ENCODE peak calls at places on chromosomes 7 and 10, in five cellular contexts. One of them, this sample, is unnamed.

GRCh38 chr7:111312966-111313365 is 222.0 kb downstream of the LRRN3 start:
- DNase-seq in H1: no peak
- DNase-seq in GM12892: no peak
- DNase-seq in HepG2: peak
- DNase-seq in GM12878: no peak
- DNase-seq in this sample: no peak

GRCh38 chr7:106968160-106968559 is 76.3 kb upstream of the PRKAR2B start:
- DNase-seq in GM12878: no peak
- DNase-seq in GM12892: no peak
- DNase-seq in H1: no peak
- DNase-seq in HepG2: no peak
- DNase-seq in this sample: no peak

GRCh38 chr10:102235598-102235920 is 5.8 kb downstream of the PITX3 start:
- DNase-seq in GM12878: no peak
- DNase-seq in H1: no peak
- DNase-seq in GM12892: no peak
- DNase-seq in HepG2: no peak
- DNase-seq in this sample: no peak

GRCh38 chr7:38318803-38319416 is 45.5 kb upstream of the TARP start:
- DNase-seq in HepG2: peak
- DNase-seq in GM12878: no peak
- DNase-seq in H1: peak
- DNase-seq in GM12892: peak
- DNase-seq in this sample: peak

GRCh38 chr7:25830986-25831558 is 320.9 kb upstream of the NFE2L3 start:
- DNase-seq in H1: no peak
- DNase-seq in GM12878: no peak
- DNase-seq in GM12892: no peak
- DNase-seq in HepG2: no peak
- DNase-seq in this sample: no peak

GRCh38 chr10:133324198-133324792 is 12.4 kb downstream of the CALY start:
- DNase-seq in HepG2: peak
- DNase-seq in GM12878: no peak
- DNase-seq in GM12892: no peak
- DNase-seq in H1: no peak
- DNase-seq in this sample: peak

GRCh38 chr10:73971636-73972354 is 26.1 kb upstream of the VCL start:
- DNase-seq in GM12878: no peak
- DNase-seq in H1: no peak
- DNase-seq in GM12892: no peak
- DNase-seq in HepG2: peak
- DNase-seq in this sample: no peak

GRCh38 chr10:120181154-120181553 is 275.9 kb upstream of the PLPP4 start:
- DNase-seq in H1: no peak
- DNase-seq in GM12892: no peak
- DNase-seq in GM12878: no peak
- DNase-seq in HepG2: no peak
- DNase-seq in this sample: no peak

GRCh38 chr10:110946496-110946895 is 27.1 kb downstream of the SHOC2 start:
- DNase-seq in H1: no peak
- DNase-seq in GM12878: no peak
- DNase-seq in HepG2: no peak
- DNase-seq in GM12892: no peak
- DNase-seq in this sample: no peak

GRCh38 chr7:15603124-15603523 is 41.3 kb upstream of the AGMO start:
- DNase-seq in GM12892: no peak
- DNase-seq in HepG2: no peak
- DNase-seq in H1: no peak
- DNase-seq in GM12878: no peak
- DNase-seq in this sample: no peak

GRCh38 chr10:124030061-124030460 is 63.3 kb downstream of the CHST15 start:
- DNase-seq in GM12892: no peak
- DNase-seq in HepG2: no peak
- DNase-seq in H1: no peak
- DNase-seq in GM12878: no peak
- DNase-seq in this sample: no peak

GRCh38 chr7:135827391-135827790 is 78.8 kb upstream of the FAM180A start:
- DNase-seq in GM12892: no peak
- DNase-seq in GM12878: no peak
- DNase-seq in H1: no peak
- DNase-seq in HepG2: no peak
- DNase-seq in this sample: no peak

GRCh38 chr10:52447931-52448353 is 133.9 kb downstream of the DKK1 start:
- DNase-seq in HepG2: no peak
- DNase-seq in GM12878: no peak
- DNase-seq in GM12892: no peak
- DNase-seq in H1: no peak
- DNase-seq in this sample: no peak

GRCh38 chr7:15780271-15780670 is 93.8 kb upstream of the MEOX2 start:
- DNase-seq in GM12892: no peak
- DNase-seq in GM12878: no peak
- DNase-seq in HepG2: no peak
- DNase-seq in H1: no peak
- DNase-seq in this sample: no peak

GRCh38 chr7:47326808-47327207 is 255.1 kb downstream of the TNS3 start:
- DNase-seq in H1: no peak
- DNase-seq in HepG2: no peak
- DNase-seq in GM12878: no peak
- DNase-seq in GM12892: no peak
- DNase-seq in this sample: no peak

GRCh38 chr7:500521-501420 is 18.9 kb downstream of the PDGFA start:
- DNase-seq in H1: no peak
- DNase-seq in GM12878: no peak
- DNase-seq in HepG2: no peak
- DNase-seq in GM12892: no peak
- DNase-seq in this sample: no peak

GRCh38 chr7:67019562-67020390 is 23.1 kb downstream of the TYW1 start:
- DNase-seq in GM12878: no peak
- DNase-seq in HepG2: no peak
- DNase-seq in H1: no peak
- DNase-seq in GM12892: no peak
- DNase-seq in this sample: no peak

GRCh38 chr10:35517431-35518181 is 87.5 kb upstream of the GJD4 start:
- DNase-seq in GM12892: no peak
- DNase-seq in GM12878: no peak
- DNase-seq in HepG2: no peak
- DNase-seq in H1: no peak
- DNase-seq in this sample: no peak

GRCh38 chr10:31142026-31142425 is 110.4 kb upstream of the ZNF438 start:
- DNase-seq in GM12892: no peak
- DNase-seq in GM12878: no peak
- DNase-seq in H1: no peak
- DNase-seq in HepG2: no peak
- DNase-seq in this sample: no peak

GRCh38 chr10:31136951-31137885 is 105.6 kb upstream of the ZNF438 start:
- DNase-seq in GM12878: no peak
- DNase-seq in HepG2: no peak
- DNase-seq in GM12892: no peak
- DNase-seq in H1: no peak
- DNase-seq in this sample: no peak

GRCh38 chr10:31140716-31141115 is 109.1 kb upstream of the ZNF438 start:
- DNase-seq in GM12892: no peak
- DNase-seq in HepG2: no peak
- DNase-seq in H1: no peak
- DNase-seq in GM12878: no peak
- DNase-seq in this sample: no peak

GRCh38 chr10:31138026-31138553 is 106.4 kb upstream of the ZNF438 start:
- DNase-seq in H1: no peak
- DNase-seq in GM12892: no peak
- DNase-seq in HepG2: no peak
- DNase-seq in GM12878: no peak
- DNase-seq in this sample: no peak

DNA sequence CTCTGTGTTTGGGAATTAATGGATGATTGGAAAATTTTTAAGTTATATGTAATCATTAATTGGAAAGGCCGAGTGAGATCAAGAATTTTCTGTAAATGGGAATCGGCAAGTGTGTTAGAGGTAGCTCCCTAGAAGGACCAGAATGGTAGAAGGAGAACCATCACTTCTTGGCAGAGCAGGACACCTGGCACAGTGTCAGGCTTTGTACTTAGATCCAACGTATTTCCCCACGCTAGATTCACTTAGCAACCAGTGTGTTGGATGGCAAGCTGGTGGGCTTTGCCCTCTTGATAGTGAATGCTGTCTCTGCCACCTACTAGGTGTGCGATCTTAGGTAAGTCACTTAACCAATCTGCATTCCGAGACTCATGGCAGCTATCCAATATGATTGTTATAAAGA is 107.8 kb upstream of the ZNF438 start:
- DNase-seq in GM12878: no peak
- DNase-seq in GM12892: no peak
- DNase-seq in H1: no peak
- DNase-seq in HepG2: no peak
- DNase-seq in this sample: no peak
- TF ChIP-seq TAF1 in GM12878: no peak
- TF ChIP-seq TAF1 in GM12892: no peak
- TF ChIP-seq TAF1 in H1: no peak
- TF ChIP-seq TAF1 in HepG2: no peak
- TF ChIP-seq TAF1 in this sample: no peak

GRCh38 chr7:131865911-131866310 is 309.5 kb upstream of the PODXL start:
- DNase-seq in GM12892: no peak
- DNase-seq in HepG2: no peak
- DNase-seq in H1: no peak
- DNase-seq in GM12878: no peak
- DNase-seq in this sample: no peak

GRCh38 chr7:131859162-131859821 is 302.9 kb upstream of the PODXL start:
- DNase-seq in GM12892: peak
- DNase-seq in H1: peak
- DNase-seq in GM12878: peak
- DNase-seq in HepG2: peak
- DNase-seq in this sample: peak

GRCh38 chr7:131867461-131867860 is 311.0 kb upstream of the PODXL start:
- DNase-seq in GM12892: no peak
- DNase-seq in HepG2: no peak
- DNase-seq in H1: no peak
- DNase-seq in GM12878: no peak
- DNase-seq in this sample: no peak

DNA sequence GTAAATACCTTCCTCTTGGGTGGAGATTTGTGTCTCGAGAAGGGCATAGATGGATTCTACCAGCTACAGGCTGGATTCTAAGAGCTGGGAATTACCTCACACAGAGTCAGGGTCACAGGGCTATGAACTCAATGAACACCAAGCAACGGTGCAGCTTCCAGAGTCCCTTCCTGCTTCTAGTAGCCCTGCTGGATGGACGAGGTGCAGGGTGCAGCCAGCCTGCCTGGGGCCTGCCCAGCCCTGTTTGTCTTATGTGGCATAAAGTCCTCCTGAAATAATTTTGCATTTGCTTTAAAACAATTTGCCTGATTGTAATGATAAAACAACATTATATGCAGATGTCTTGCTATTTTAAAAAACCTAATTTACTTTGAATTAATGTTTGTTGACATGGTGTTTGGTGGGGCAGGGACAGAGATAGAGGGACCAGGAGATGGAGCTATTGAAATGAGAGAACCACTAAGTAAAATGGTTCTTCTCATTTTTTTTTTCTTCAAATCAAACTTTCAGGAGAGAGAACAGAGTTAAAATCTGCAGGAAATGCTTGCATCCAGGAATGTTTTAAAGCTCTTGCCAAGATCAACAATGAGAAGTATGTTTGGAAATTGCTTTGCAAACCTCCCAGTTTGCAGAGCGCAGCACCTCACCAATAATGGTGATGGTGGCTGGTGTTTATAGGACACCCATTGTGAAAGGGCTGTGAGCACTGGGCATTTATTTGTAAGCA is 305.4 kb upstream of the PODXL start:
- DNase-seq in GM12892: no peak
- DNase-seq in H1: no peak
- DNase-seq in HepG2: no peak
- DNase-seq in GM12878: no peak
- DNase-seq in this sample: no peak
- TF ChIP-seq TAF1 in GM12892: no peak
- TF ChIP-seq TAF1 in H1: no peak
- TF ChIP-seq TAF1 in HepG2: no peak
- TF ChIP-seq TAF1 in GM12878: no peak
- TF ChIP-seq TAF1 in this sample: no peak

GRCh38 chr7:114264029-114264428 is 150.6 kb upstream of the FOXP2 start:
- DNase-seq in H1: no peak
- DNase-seq in GM12878: no peak
- DNase-seq in HepG2: no peak
- DNase-seq in GM12892: no peak
- DNase-seq in this sample: no peak

GRCh38 chr7:114273218-114273617 is 141.4 kb upstream of the FOXP2 start:
- DNase-seq in GM12878: no peak
- DNase-seq in HepG2: no peak
- DNase-seq in GM12892: no peak
- DNase-seq in H1: no peak
- DNase-seq in this sample: no peak

DNA sequence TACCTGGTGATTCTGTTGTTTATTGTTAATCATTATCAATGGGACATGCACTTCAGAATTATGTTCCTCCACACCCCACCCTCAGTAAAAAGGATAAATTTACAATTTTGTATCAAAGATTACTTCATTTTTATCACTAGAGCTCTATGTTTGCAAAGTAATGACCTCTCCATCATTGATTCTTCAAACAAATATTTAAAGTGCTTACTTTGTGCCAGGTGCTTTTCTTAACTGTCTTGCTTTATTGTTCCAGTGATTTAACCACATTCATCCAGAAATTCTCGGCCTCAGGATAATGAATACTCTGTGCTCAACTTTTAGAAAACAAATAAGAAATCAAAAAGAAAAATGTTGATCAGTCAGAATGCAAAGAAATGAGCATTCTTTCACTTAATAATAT is 144.9 kb upstream of the FOXP2 start:
- DNase-seq in GM12878: no peak
- DNase-seq in HepG2: no peak
- DNase-seq in H1: no peak
- DNase-seq in GM12892: no peak
- DNase-seq in this sample: no peak
- TF ChIP-seq TAF1 in GM12878: no peak
- TF ChIP-seq TAF1 in HepG2: no peak
- TF ChIP-seq TAF1 in H1: no peak
- TF ChIP-seq TAF1 in GM12892: no peak
- TF ChIP-seq TAF1 in this sample: no peak

GRCh38 chr7:34832020-34832419 is 174.0 kb downstream of the NPSR1 start:
- DNase-seq in HepG2: no peak
- DNase-seq in H1: no peak
- DNase-seq in GM12878: no peak
- DNase-seq in GM12892: no peak
- DNase-seq in this sample: no peak

GRCh38 chr7:34825221-34825620 is 167.2 kb downstream of the NPSR1 start:
- DNase-seq in HepG2: no peak
- DNase-seq in H1: no peak
- DNase-seq in GM12878: no peak
- DNase-seq in GM12892: no peak
- DNase-seq in this sample: no peak

GRCh38 chr7:34835901-34836300 is 177.9 kb downstream of the NPSR1 start:
- DNase-seq in GM12892: no peak
- DNase-seq in HepG2: no peak
- DNase-seq in GM12878: no peak
- DNase-seq in H1: no peak
- DNase-seq in this sample: no peak

DNA sequence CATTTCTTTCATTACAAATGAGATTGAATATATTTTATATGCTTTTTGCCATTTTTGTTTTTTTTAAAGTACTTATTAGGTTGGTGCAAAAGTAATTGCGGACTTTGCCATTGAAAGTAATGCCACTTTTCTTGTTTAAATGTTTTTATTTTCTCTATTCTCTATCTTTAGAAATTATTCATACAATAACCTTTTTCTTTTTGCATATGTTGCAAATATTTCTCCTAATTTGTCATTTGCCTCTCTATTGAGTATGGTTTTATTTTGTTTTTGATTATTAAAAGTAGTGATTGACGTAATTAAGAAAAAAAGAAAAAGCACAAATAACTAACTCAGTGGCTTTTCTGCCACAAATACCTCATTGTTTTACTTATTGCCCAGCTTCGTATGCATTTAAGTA is 172.4 kb downstream of the NPSR1 start:
- DNase-seq in GM12878: no peak
- DNase-seq in H1: no peak
- DNase-seq in GM12892: no peak
- DNase-seq in HepG2: no peak
- DNase-seq in this sample: no peak
- TF ChIP-seq TAF1 in GM12878: no peak
- TF ChIP-seq TAF1 in H1: no peak
- TF ChIP-seq TAF1 in GM12892: no peak
- TF ChIP-seq TAF1 in HepG2: no peak
- TF ChIP-seq TAF1 in this sample: no peak

This sample was measured in GM12891.